ENCODE peak calls at places on chromosomes 11 and 22, in seven cellular contexts. B, L, U, G, Y, T and R are unnamed samples.

GRCh38 chr11:133012803-133013202 is 519.5 kb downstream of the OPCML start:
- DNase-seq in B (no peak), L (no peak), U (no peak), G (no peak), Y (no peak), T (no peak), R (no peak)

GRCh38 chr11:73335204-73335923 is 27.3 kb downstream of the ARHGEF17 start:
- DNase-seq in B (peak), L (peak), U (peak), G (peak), Y (peak), T (peak), R (peak)

GRCh38 chr11:75719089-75719638 is 1.5 kb downstream of the MOGAT2 start:
- DNase-seq in B (no peak), L (no peak), U (no peak), G (no peak), Y (no peak), T (no peak), R (no peak)

GRCh38 chr11:106733518-106734162 is 284.6 kb downstream of the GUCY1A2 start:
- DNase-seq in B (no peak), L (no peak), U (no peak), G (peak), Y (peak), T (no peak), R (no peak)

GRCh38 chr11:108538022-108538424 is 39.8 kb upstream of the POGLUT3 start:
- DNase-seq in B (no peak), L (no peak), U (no peak), G (no peak), Y (no peak), T (no peak), R (no peak)

GRCh38 chr11:76283190-76283589 is 76.9 kb upstream of the WNT11 start:
- DNase-seq in B (no peak), L (no peak), U (no peak), G (no peak), Y (no peak), T (no peak), R (no peak)

GRCh38 chr22:27226666-27227065 is 569.3 kb downstream of the MIAT start:
- DNase-seq in B (no peak), L (no peak), U (no peak), G (no peak), Y (no peak), T (no peak), R (no peak)

GRCh38 chr11:134586726-134587125 is 174.7 kb upstream of the B3GAT1 start:
- DNase-seq in B (no peak), L (no peak), U (no peak), G (no peak), Y (no peak), T (no peak), R (no peak)

GRCh38 chr11:72821221-72821919 is 7.2 kb downstream of the ATG16L2 start:
- DNase-seq in B (no peak), L (no peak), U (no peak), G (no peak), Y (no peak), T (no peak), R (no peak)

GRCh38 chr11:134412508-134413333 is 679 bp upstream of the B3GAT1 start:
- DNase-seq in B (no peak), L (no peak), U (peak), G (no peak), Y (no peak), T (no peak), R (peak)

GRCh38 chr11:71442123-71442522 is 6.1 kb downstream of the DHCR7 start:
- DNase-seq in B (no peak), L (no peak), U (no peak), G (no peak), Y (no peak), T (no peak), R (no peak)

GRCh38 chr11:76835928-76836612 is 24.6 kb upstream of the ACER3 start:
- DNase-seq in B (no peak), L (no peak), U (no peak), G (peak), Y (no peak), T (no peak), R (no peak)

GRCh38 chr11:4038973-4039372 is 55.6 kb upstream of the RRM1 start:
- DNase-seq in B (no peak), L (no peak), U (no peak), G (no peak), Y (no peak), T (no peak), R (no peak)

GRCh38 chr11:70303070-70303469 is 32.6 kb downstream of the PPFIA1 start:
- DNase-seq in B (no peak), L (no peak), U (no peak), G (no peak), Y (no peak), T (no peak), R (no peak)